ENCODE peak calls at places on chromosomes 6 and 20, in nine cellular contexts. G is mammary epithelial cell; L is fibroblast of lung; N is A673; D is heart left ventricle; X is CD8-positive, alpha-beta T cell; A is ovary; O is left lung; F is tibial nerve. Z is an unnamed sample.

GRCh38 chr6:132054525-132054924 is 103.4 kb upstream of the CCN2 start:
- DNase-seq in D (no peak), O (no peak), A (no peak), X (no peak), F (no peak), L (peak; percentile 78), G (peak; percentile 62), N (no peak), Z (peak; percentile 90)

GRCh38 chr20:35443003-35443402 is 5.0 kb upstream of the GDF5 start:
- DNase-seq in G (no peak), X (no peak), N (peak; percentile 72), L (peak; percentile 77), A (no peak), D (no peak), O (no peak), F (no peak), Z (peak; percentile 83)

GRCh38 chr6:41430875-41431274 is 95.5 kb downstream of the NCR2 start:
- DNase-seq in L (peak; percentile 72), F (no peak), G (peak; percentile 72), D (no peak), A (no peak), N (no peak), X (no peak), O (no peak), Z (peak; percentile 70)

GRCh38 chr6:12941422-12941821 is 224.9 kb downstream of the PHACTR1 start:
- DNase-seq in F (no peak), D (no peak), O (no peak), A (no peak), L (no peak), G (no peak), X (no peak), N (no peak), Z (no peak)

GRCh38 chr6:162157157-162157556 is 570.4 kb downstream of the PRKN start:
- DNase-seq in F (no peak), O (no peak), D (no peak), N (no peak), G (no peak), X (no peak), A (no peak), L (no peak), Z (no peak)

GRCh38 chr6:606829-607379 is 50.0 kb downstream of the HUS1B start:
- DNase-seq in L (no peak), N (no peak), D (no peak), G (no peak), O (no peak), X (no peak), F (no peak), A (no peak), Z (no peak)

GRCh38 chr6:136115941-136116340 is 134.2 kb downstream of the MTFR2 start:
- DNase-seq in F (no peak), L (no peak), X (no peak), D (no peak), O (no peak), A (no peak), N (no peak), G (no peak), Z (no peak)

GRCh38 chr6:106534564-106534982 is 94.7 kb downstream of the RTN4IP1 start:
- DNase-seq in O (no peak), L (no peak), N (no peak), A (no peak), F (no peak), X (no peak), G (no peak), D (no peak), Z (no peak)

GRCh38 chr6:101779051-101779844 is 385.7 kb downstream of the GRIK2 start:
- DNase-seq in A (no peak), X (no peak), L (no peak), N (no peak), F (no peak), O (no peak), G (peak; percentile 69), D (no peak), Z (peak; percentile 52)

GRCh38 chr6:11384531-11385309 is 152.3 kb upstream of the NEDD9 start:
- DNase-seq in G (no peak), A (no peak), O (no peak), L (no peak), F (no peak), N (no peak), X (no peak), D (no peak), Z (peak; percentile 12)

GRCh38 chr20:49293122-49293521 is 15.3 kb upstream of the ZNFX1 start:
- DNase-seq in F (no peak), A (no peak), L (no peak), X (no peak), O (no peak), D (no peak), G (no peak), N (no peak), Z (no peak)

GRCh38 chr20:40251284-40251932 is 437.6 kb downstream of the MAFB start:
- DNase-seq in F (peak; percentile 30), L (peak; percentile 36), X (no peak), G (peak; percentile 48), N (peak; percentile 78), A (no peak), D (no peak), O (no peak), Z (peak; percentile 15)

GRCh38 chr6:73606428-73606827 is 47.4 kb downstream of the SLC17A5 start:
- DNase-seq in D (no peak), L (peak; percentile 6), G (no peak), X (no peak), F (no peak), A (no peak), N (no peak), O (no peak), Z (no peak)

GRCh38 chr6:74087898-74088297 is 391.9 kb downstream of the CD109 start:
- DNase-seq in O (no peak), L (peak; percentile 69), N (peak; percentile 42), F (no peak), D (no peak), G (no peak), X (no peak), A (no peak), Z (peak; percentile 77)

GRCh38 chr6:56246544-56246940 is 838 bp downstream of the COL21A1 start:
- DNase-seq in A (no peak), F (no peak), G (no peak), D (no peak), O (no peak), N (no peak), X (no peak), L (no peak), Z (no peak)
- H3K27ac ChIP-seq in A (no peak overlapping the region), F (peak overlapping the region; percentile 62), G (no peak overlapping the region), D (peak overlapping the region; percentile 27), O (no peak overlapping the region), N (peak overlapping the region; percentile 71), X (no peak overlapping the region), L (no peak overlapping the region), Z (no peak overlapping the region)

GRCh38 chr6:18389479-18389878 is 2.3 kb downstream of the RNF144B start:
- DNase-seq in G (peak; percentile 48), X (no peak), A (no peak), F (no peak), D (no peak), O (no peak), L (peak; percentile 53), N (no peak), Z (peak; percentile 48)

GRCh38 chr6:18388942-18389341 is 1.8 kb downstream of the RNF144B start:
- DNase-seq in F (no peak), G (peak; percentile 77), A (no peak), D (no peak), L (peak; percentile 66), X (no peak), N (no peak), O (no peak), Z (peak; percentile 77)

GRCh38 chr6:18388252-18388651 is 1.1 kb downstream of the RNF144B start:
- DNase-seq in D (no peak), L (peak; percentile 26), N (no peak), O (no peak), X (no peak), F (no peak), G (peak; percentile 68), A (no peak), Z (no peak)

GRCh38 chr6:18386302-18386976 is 711 bp upstream of the RNF144B start:
- DNase-seq in A (no peak), F (peak; percentile 15), G (no peak), O (no peak), D (no peak), L (peak; percentile 28), X (no peak), N (no peak), Z (peak; percentile 38)

DNA sequence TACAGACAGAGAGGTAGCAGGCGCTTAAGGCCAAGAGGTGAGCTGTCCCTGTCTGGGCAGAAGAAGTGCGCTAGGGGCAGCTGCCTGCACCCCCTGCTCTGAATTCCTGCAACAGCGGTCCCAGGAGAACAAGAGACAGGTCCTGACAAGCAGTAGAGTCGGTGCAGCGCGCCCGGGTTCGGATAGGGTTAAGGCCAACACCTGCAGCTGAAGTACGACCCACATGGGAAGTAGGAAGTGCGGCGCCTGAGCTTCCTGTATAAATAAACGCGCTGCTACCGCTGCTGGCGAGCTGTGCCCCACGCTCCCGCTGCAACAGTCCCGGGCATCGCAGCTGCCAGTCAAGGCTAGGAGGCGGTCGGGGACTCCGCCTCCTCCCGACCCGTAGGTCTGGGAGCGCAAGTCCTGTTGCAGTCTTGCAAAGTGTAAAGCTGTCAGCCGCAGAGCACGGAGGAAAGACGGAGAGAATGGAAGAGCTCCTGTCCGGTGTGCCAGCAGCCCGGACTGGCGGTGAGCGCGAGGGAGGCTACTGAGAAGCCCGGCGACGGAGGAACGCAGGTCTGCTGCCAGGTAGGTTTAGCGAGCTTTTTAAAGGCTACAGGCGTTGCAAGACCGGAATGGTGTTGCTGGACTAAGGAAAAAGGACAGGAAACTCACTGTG is at the start of gene RNF144B:
- DNase-seq in A (peak; percentile 31), D (peak; percentile 93), F (peak; percentile 55), N (peak; percentile 78), L (peak; percentile 56), X (peak; percentile 67), G (peak; percentile 95), O (peak; percentile 98), Z (peak; percentile 61)
- H3K4me1 ChIP-seq in A (no peaks in the 10 kb centered on the region), D (peaks cover 3% of the 10 kb centered on the region), F (no peaks in the 10 kb centered on the region), N (no peaks in the 10 kb centered on the region), L (peaks cover 8% of the 10 kb centered on the region), X (peaks cover 13% of the 10 kb centered on the region), G (peaks cover 24% of the 10 kb centered on the region), O (peaks cover 16% of the 10 kb centered on the region), Z (peaks cover 7% of the 10 kb centered on the region)

DNA sequence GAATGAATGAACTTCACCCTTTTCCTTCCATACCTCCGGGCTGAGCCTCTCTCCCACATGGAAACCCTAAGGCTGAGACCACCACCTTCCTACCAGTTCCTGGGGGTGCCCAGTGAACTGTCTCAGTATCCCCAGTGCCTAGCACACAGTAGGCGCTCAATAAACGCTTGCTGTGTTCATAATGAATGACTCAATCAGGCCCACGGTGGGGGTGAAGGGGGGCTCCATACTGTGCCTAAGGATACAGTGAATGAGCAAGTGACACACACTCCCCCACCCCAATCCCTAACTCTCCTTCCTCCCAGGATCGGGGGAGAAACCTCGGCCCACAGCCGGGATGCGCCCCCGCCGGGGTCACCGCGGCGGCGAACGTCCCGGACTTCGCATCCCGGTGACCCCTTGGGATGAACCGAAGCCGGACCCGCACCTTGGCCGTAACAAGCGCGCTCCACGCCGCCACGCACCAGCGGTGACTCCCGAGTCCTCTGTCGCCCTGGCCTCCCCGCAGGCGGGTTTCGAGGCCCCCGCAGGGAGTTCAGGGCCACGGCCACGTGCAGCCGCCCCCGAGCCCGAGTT is 592 bp downstream of the KCNG1 start:
- DNase-seq in L (no peak), G (peak; percentile 7), F (no peak), X (no peak), A (no peak), O (no peak), D (no peak), N (no peak), Z (no peak)
- H3K4me3 ChIP-seq in L (peak overlapping the region; percentile 35), G (peak overlapping the region; percentile 73), F (peak overlapping the region; percentile 21), X (no peak overlapping the region), A (peak overlapping the region; percentile 45), O (peak overlapping the region; percentile 24), D (peak overlapping the region; percentile 49), N (peak overlapping the region; percentile 64), Z (peak overlapping the region; percentile 76)

GRCh38 chr6:37441651-37442050 is 8.6 kb downstream of the CMTR1 start:
- DNase-seq in F (no peak), A (no peak), X (no peak), L (no peak), O (no peak), N (no peak), G (no peak), D (no peak), Z (no peak)
- H3K27ac ChIP-seq in F (no peak overlapping the region), A (no peak overlapping the region), X (no peak overlapping the region), L (no peak overlapping the region), O (peak overlapping the region; percentile 67), N (no peak overlapping the region), G (no peak overlapping the region), D (no peak overlapping the region), Z (no peak overlapping the region)